ENCODE peak calls at places on chromosome 3, in five cellular contexts. One of them, this sample, is unnamed.

GRCh38 chr3:24832878-24833277 is 338.2 kb upstream of the THRB start:
- DNase-seq in left ventricle myocardium inferior: no peak
- DNase-seq in GM12891: no peak
- DNase-seq in NCI-H1092 treated with DMSO at 0.1 percent for 48 hours: no peak
- DNase-seq in BJ: no peak
- DNase-seq in this sample: no peak

GRCh38 chr3:194985031-194985578 is 285.9 kb downstream of the XXYLT1 start:
- DNase-seq in BJ: no peak
- DNase-seq in GM12891: no peak
- DNase-seq in NCI-H1092 treated with DMSO at 0.1 percent for 48 hours: peak
- DNase-seq in left ventricle myocardium inferior: peak
- DNase-seq in this sample: no peak

GRCh38 chr3:98021821-98022220 is 13.3 kb downstream of the GABRR3 start:
- DNase-seq in BJ: no peak
- DNase-seq in NCI-H1092 treated with DMSO at 0.1 percent for 48 hours: no peak
- DNase-seq in left ventricle myocardium inferior: no peak
- DNase-seq in GM12891: no peak
- DNase-seq in this sample: no peak

GRCh38 chr3:14768182-14768790 is 50.5 kb upstream of the FGD5 start:
- DNase-seq in BJ: no peak
- DNase-seq in NCI-H1092 treated with DMSO at 0.1 percent for 48 hours: no peak
- DNase-seq in GM12891: no peak
- DNase-seq in left ventricle myocardium inferior: no peak
- DNase-seq in this sample: no peak

GRCh38 chr3:53174346-53175250 is 13.6 kb downstream of the PRKCD start:
- DNase-seq in BJ: no peak
- DNase-seq in NCI-H1092 treated with DMSO at 0.1 percent for 48 hours: no peak
- DNase-seq in GM12891: no peak
- DNase-seq in left ventricle myocardium inferior: no peak
- DNase-seq in this sample: no peak

GRCh38 chr3:72141264-72141663 is 356.3 kb upstream of the PROK2 start:
- DNase-seq in BJ: no peak
- DNase-seq in GM12891: no peak
- DNase-seq in NCI-H1092 treated with DMSO at 0.1 percent for 48 hours: no peak
- DNase-seq in left ventricle myocardium inferior: no peak
- DNase-seq in this sample: no peak

GRCh38 chr3:181694805-181695660 is 16.7 kb upstream of the SOX2 start:
- DNase-seq in GM12891: no peak
- DNase-seq in left ventricle myocardium inferior: peak
- DNase-seq in BJ: no peak
- DNase-seq in NCI-H1092 treated with DMSO at 0.1 percent for 48 hours: no peak
- DNase-seq in this sample: no peak

GRCh38 chr3:50269977-50270413 is 1.0 kb downstream of the SEMA3B start:
- DNase-seq in GM12891: no peak
- DNase-seq in NCI-H1092 treated with DMSO at 0.1 percent for 48 hours: no peak
- DNase-seq in left ventricle myocardium inferior: no peak
- DNase-seq in BJ: no peak
- DNase-seq in this sample: no peak

GRCh38 chr3:58244186-58244585 is 6.6 kb downstream of the ABHD6 start:
- DNase-seq in GM12891: no peak
- DNase-seq in left ventricle myocardium inferior: no peak
- DNase-seq in NCI-H1092 treated with DMSO at 0.1 percent for 48 hours: no peak
- DNase-seq in BJ: no peak
- DNase-seq in this sample: no peak

GRCh38 chr3:84601303-84601702 is 357.5 kb upstream of the CADM2 start:
- DNase-seq in left ventricle myocardium inferior: no peak
- DNase-seq in BJ: no peak
- DNase-seq in NCI-H1092 treated with DMSO at 0.1 percent for 48 hours: peak
- DNase-seq in GM12891: no peak
- DNase-seq in this sample: no peak

GRCh38 chr3:114319453-114319852 is 25.6 kb downstream of the TIGIT start:
- DNase-seq in NCI-H1092 treated with DMSO at 0.1 percent for 48 hours: peak
- DNase-seq in GM12891: no peak
- DNase-seq in left ventricle myocardium inferior: no peak
- DNase-seq in BJ: peak
- DNase-seq in this sample: peak

GRCh38 chr3:52004158-52004787 is 8.6 kb upstream of the RPL29 start:
- DNase-seq in BJ: no peak
- DNase-seq in GM12891: no peak
- DNase-seq in left ventricle myocardium inferior: peak
- DNase-seq in NCI-H1092 treated with DMSO at 0.1 percent for 48 hours: peak
- DNase-seq in this sample: no peak

GRCh38 chr3:155744626-155745324 is at the start of gene PLCH1:
- DNase-seq in left ventricle myocardium inferior: peak
- DNase-seq in NCI-H1092 treated with DMSO at 0.1 percent for 48 hours: peak
- DNase-seq in BJ: no peak
- DNase-seq in GM12891: peak
- DNase-seq in this sample: no peak

GRCh38 chr3:135018171-135018923 is 223.3 kb downstream of the EPHB1 start:
- DNase-seq in NCI-H1092 treated with DMSO at 0.1 percent for 48 hours: no peak
- DNase-seq in GM12891: no peak
- DNase-seq in BJ: no peak
- DNase-seq in left ventricle myocardium inferior: no peak
- DNase-seq in this sample: no peak

GRCh38 chr3:49454898-49455681 is 15.0 kb upstream of the DAG1 start:
- DNase-seq in left ventricle myocardium inferior: peak
- DNase-seq in GM12891: no peak
- DNase-seq in NCI-H1092 treated with DMSO at 0.1 percent for 48 hours: no peak
- DNase-seq in BJ: no peak
- DNase-seq in this sample: no peak

GRCh38 chr3:160400631-160401150 is 1.2 kb downstream of the SMC4 start:
- DNase-seq in NCI-H1092 treated with DMSO at 0.1 percent for 48 hours: peak
- DNase-seq in BJ: no peak
- DNase-seq in GM12891: no peak
- DNase-seq in left ventricle myocardium inferior: peak
- DNase-seq in this sample: no peak

GRCh38 chr3:124558898-124559649 is 171.2 kb upstream of the UMPS start:
- DNase-seq in NCI-H1092 treated with DMSO at 0.1 percent for 48 hours: peak
- DNase-seq in left ventricle myocardium inferior: peak
- DNase-seq in BJ: peak
- DNase-seq in GM12891: no peak
- DNase-seq in this sample: peak

GRCh38 chr3:36992806-36993325 is at the start of gene EPM2AIP1:
- DNase-seq in GM12891: peak
- DNase-seq in BJ: no peak
- DNase-seq in left ventricle myocardium inferior: no peak
- DNase-seq in NCI-H1092 treated with DMSO at 0.1 percent for 48 hours: no peak
- DNase-seq in this sample: no peak

GRCh38 chr3:132034486-132035464 is at the start of gene CPNE4:
- DNase-seq in NCI-H1092 treated with DMSO at 0.1 percent for 48 hours: peak
- DNase-seq in GM12891: peak
- DNase-seq in left ventricle myocardium inferior: peak
- DNase-seq in BJ: no peak
- DNase-seq in this sample: peak

GRCh38 chr3:53646723-53647122 is 152.3 kb downstream of the CACNA1D start:
- DNase-seq in NCI-H1092 treated with DMSO at 0.1 percent for 48 hours: no peak
- DNase-seq in left ventricle myocardium inferior: no peak
- DNase-seq in BJ: no peak
- DNase-seq in GM12891: no peak
- DNase-seq in this sample: no peak

GRCh38 chr3:182405752-182406151 is 387.6 kb upstream of the ATP11B start:
- DNase-seq in BJ: no peak
- DNase-seq in GM12891: no peak
- DNase-seq in left ventricle myocardium inferior: no peak
- DNase-seq in NCI-H1092 treated with DMSO at 0.1 percent for 48 hours: no peak
- DNase-seq in this sample: no peak

GRCh38 chr3:72116226-72116625 is 331.3 kb upstream of the PROK2 start:
- DNase-seq in left ventricle myocardium inferior: no peak
- DNase-seq in NCI-H1092 treated with DMSO at 0.1 percent for 48 hours: no peak
- DNase-seq in BJ: no peak
- DNase-seq in GM12891: no peak
- DNase-seq in this sample: no peak

GRCh38 chr3:139564290-139564861 is 24.8 kb upstream of the RBP1 start:
- DNase-seq in BJ: no peak
- DNase-seq in NCI-H1092 treated with DMSO at 0.1 percent for 48 hours: peak
- DNase-seq in GM12891: no peak
- DNase-seq in left ventricle myocardium inferior: no peak
- DNase-seq in this sample: no peak

GRCh38 chr3:139364549-139364948 is 20.7 kb downstream of the MRPS22 start:
- DNase-seq in left ventricle myocardium inferior: no peak
- DNase-seq in GM12891: no peak
- DNase-seq in NCI-H1092 treated with DMSO at 0.1 percent for 48 hours: no peak
- DNase-seq in BJ: no peak
- DNase-seq in this sample: no peak

GRCh38 chr3:43870110-43870509 is 179.4 kb downstream of the ABHD5 start:
- DNase-seq in NCI-H1092 treated with DMSO at 0.1 percent for 48 hours: no peak
- DNase-seq in BJ: no peak
- DNase-seq in left ventricle myocardium inferior: no peak
- DNase-seq in GM12891: no peak
- DNase-seq in this sample: peak

GRCh38 chr3:155890671-155891190 is 20.3 kb downstream of the GMPS start:
- DNase-seq in GM12891: no peak
- DNase-seq in left ventricle myocardium inferior: no peak
- DNase-seq in NCI-H1092 treated with DMSO at 0.1 percent for 48 hours: no peak
- DNase-seq in BJ: no peak
- DNase-seq in this sample: no peak

GRCh38 chr3:37099469-37099868 is 74.9 kb downstream of the LRRFIP2 start:
- DNase-seq in left ventricle myocardium inferior: no peak
- DNase-seq in BJ: no peak
- DNase-seq in GM12891: no peak
- DNase-seq in NCI-H1092 treated with DMSO at 0.1 percent for 48 hours: no peak
- DNase-seq in this sample: no peak

GRCh38 chr3:124552224-124552623 is 178.0 kb upstream of the UMPS start:
- DNase-seq in GM12891: no peak
- DNase-seq in BJ: no peak
- DNase-seq in NCI-H1092 treated with DMSO at 0.1 percent for 48 hours: peak
- DNase-seq in left ventricle myocardium inferior: no peak
- DNase-seq in this sample: peak

GRCh38 chr3:101868534-101869464 is 19.5 kb downstream of the NFKBIZ start:
- DNase-seq in left ventricle myocardium inferior: peak
- DNase-seq in GM12891: no peak
- DNase-seq in BJ: no peak
- DNase-seq in NCI-H1092 treated with DMSO at 0.1 percent for 48 hours: no peak
- DNase-seq in this sample: no peak

This sample was measured in kidney epithelial cell.